ENCODE peak calls at places on chromosomes 4 and X, in ten cellular contexts. K, P, S, J, W, E, Z, B, X and O are unnamed samples.

GRCh38 chr4:1008840-1009646 is 2.4 kb upstream of the FGFRL1 start:
- DNase-seq in Z (no peak), P (peak), S (no peak), B (no peak), K (peak), X (no peak), J (no peak), E (no peak), W (peak), O (no peak)

GRCh38 chrX:151830911-151831310 is 81.8 kb upstream of the MAGEA4 start:
- DNase-seq in K (no peak), Z (no peak), X (no peak), B (no peak), S (no peak), P (no peak), W (no peak), J (no peak), E (no peak), O (no peak)

GRCh38 chr4:121421594-121421993 is 40.8 kb upstream of the QRFPR start:
- DNase-seq in W (no peak), Z (no peak), X (no peak), K (no peak), E (no peak), B (no peak), J (no peak), S (no peak), P (no peak), O (peak)

GRCh38 chrX:20412871-20413486 is 146.3 kb upstream of the RPS6KA3 start:
- DNase-seq in Z (no peak), S (peak), J (no peak), P (peak), B (no peak), W (no peak), E (no peak), K (peak), X (peak), O (no peak)

GRCh38 chrX:150460781-150461180 is 97.7 kb downstream of the MAMLD1 start:
- DNase-seq in W (no peak), S (no peak), J (peak), P (no peak), Z (no peak), K (no peak), B (no peak), X (no peak), E (no peak), O (no peak)

GRCh38 chr4:174579421-174579820 is 57.1 kb upstream of the HPGD start:
- DNase-seq in X (no peak), K (no peak), P (no peak), W (no peak), Z (no peak), J (no peak), B (no peak), E (no peak), S (no peak), O (peak)

GRCh38 chr4:77395481-77395880 is 210.1 kb upstream of the CXCL13 start:
- DNase-seq in K (no peak), B (no peak), P (no peak), E (no peak), X (no peak), W (no peak), J (no peak), S (no peak), Z (no peak), O (no peak)

GRCh38 chr4:138050601-138051000 is 191.5 kb downstream of the SLC7A11 start:
- DNase-seq in P (no peak), J (no peak), S (no peak), K (no peak), X (no peak), E (no peak), Z (no peak), W (no peak), B (no peak), O (no peak)

GRCh38 chr4:151921811-151922210 is 161.0 kb upstream of the GATB start:
- DNase-seq in W (no peak), S (no peak), X (no peak), P (no peak), K (no peak), J (no peak), E (peak), B (no peak), Z (peak), O (no peak)

GRCh38 chr4:41757521-41758156 is 9.1 kb upstream of the PHOX2B start:
- DNase-seq in X (no peak), J (no peak), K (no peak), E (peak), P (no peak), W (no peak), S (no peak), Z (no peak), B (no peak), O (no peak)

GRCh38 chrX:129769467-129770154 is 10.1 kb upstream of the SASH3 start:
- DNase-seq in E (no peak), Z (no peak), W (no peak), S (no peak), J (no peak), K (peak), B (peak), P (peak), X (no peak), O (no peak)

GRCh38 chr4:139560396-139561084 is 4.5 kb upstream of the SETD7 start:
- DNase-seq in W (peak), P (no peak), X (no peak), S (no peak), E (no peak), K (peak), J (no peak), Z (no peak), B (no peak), O (no peak)

GRCh38 chrX:151981129-151981528 is 6.7 kb upstream of the GABRE start:
- DNase-seq in B (no peak), J (no peak), K (no peak), Z (peak), X (no peak), W (no peak), S (no peak), P (peak), E (no peak), O (no peak)

GRCh38 chr4:96874657-96875056 is 1034.8 kb downstream of the PDHA2 start:
- DNase-seq in W (no peak), S (no peak), E (no peak), B (no peak), K (no peak), X (no peak), Z (no peak), P (no peak), J (no peak), O (no peak)

GRCh38 chr4:17272154-17272553 is 239.7 kb downstream of the QDPR start:
- DNase-seq in P (no peak), B (no peak), S (no peak), J (no peak), K (no peak), X (no peak), E (no peak), Z (peak), W (no peak), O (peak)

GRCh38 chr4:168731006-168731636 is 234.3 kb downstream of the PALLD start:
- DNase-seq in B (no peak), E (no peak), W (no peak), X (no peak), P (no peak), K (no peak), J (no peak), S (no peak), Z (peak), O (no peak)

GRCh38 chr4:31968842-31969241 is 1248.7 kb downstream of the PCDH7 start:
- DNase-seq in W (no peak), P (no peak), K (no peak), S (no peak), B (no peak), J (no peak), X (no peak), Z (no peak), E (no peak), O (no peak)

GRCh38 chrX:97211070-97211469 is 327.4 kb downstream of the RPA4 start:
- DNase-seq in P (no peak), J (no peak), E (no peak), K (no peak), W (no peak), B (no peak), X (no peak), Z (peak), S (no peak), O (no peak)

GRCh38 chr4:86014599-86014998 is 345.3 kb downstream of the MAPK10 start:
- DNase-seq in J (no peak), S (no peak), B (no peak), K (no peak), W (no peak), X (no peak), Z (no peak), P (no peak), E (no peak), O (no peak)

GRCh38 chr4:82522472-82522871 is 39.3 kb downstream of the TMEM150C start:
- DNase-seq in B (no peak), X (no peak), S (no peak), P (no peak), W (no peak), K (no peak), J (no peak), E (no peak), Z (no peak), O (no peak)

GRCh38 chr4:75752637-75753036 is 28.3 kb downstream of the USO1 start:
- DNase-seq in K (no peak), J (no peak), W (no peak), B (no peak), X (no peak), S (no peak), Z (no peak), P (no peak), E (no peak), O (no peak)

GRCh38 chr4:6221296-6221850 is 21.0 kb upstream of the JAKMIP1 start:
- DNase-seq in X (no peak), S (no peak), E (no peak), K (no peak), B (no peak), J (peak), P (peak), Z (no peak), W (no peak), O (no peak)

GRCh38 chr4:68877555-68877954 is 61.8 kb downstream of the UGT2B10 start:
- DNase-seq in K (no peak), P (no peak), B (no peak), J (no peak), S (no peak), X (no peak), E (no peak), W (no peak), Z (no peak), O (no peak)

DNA sequence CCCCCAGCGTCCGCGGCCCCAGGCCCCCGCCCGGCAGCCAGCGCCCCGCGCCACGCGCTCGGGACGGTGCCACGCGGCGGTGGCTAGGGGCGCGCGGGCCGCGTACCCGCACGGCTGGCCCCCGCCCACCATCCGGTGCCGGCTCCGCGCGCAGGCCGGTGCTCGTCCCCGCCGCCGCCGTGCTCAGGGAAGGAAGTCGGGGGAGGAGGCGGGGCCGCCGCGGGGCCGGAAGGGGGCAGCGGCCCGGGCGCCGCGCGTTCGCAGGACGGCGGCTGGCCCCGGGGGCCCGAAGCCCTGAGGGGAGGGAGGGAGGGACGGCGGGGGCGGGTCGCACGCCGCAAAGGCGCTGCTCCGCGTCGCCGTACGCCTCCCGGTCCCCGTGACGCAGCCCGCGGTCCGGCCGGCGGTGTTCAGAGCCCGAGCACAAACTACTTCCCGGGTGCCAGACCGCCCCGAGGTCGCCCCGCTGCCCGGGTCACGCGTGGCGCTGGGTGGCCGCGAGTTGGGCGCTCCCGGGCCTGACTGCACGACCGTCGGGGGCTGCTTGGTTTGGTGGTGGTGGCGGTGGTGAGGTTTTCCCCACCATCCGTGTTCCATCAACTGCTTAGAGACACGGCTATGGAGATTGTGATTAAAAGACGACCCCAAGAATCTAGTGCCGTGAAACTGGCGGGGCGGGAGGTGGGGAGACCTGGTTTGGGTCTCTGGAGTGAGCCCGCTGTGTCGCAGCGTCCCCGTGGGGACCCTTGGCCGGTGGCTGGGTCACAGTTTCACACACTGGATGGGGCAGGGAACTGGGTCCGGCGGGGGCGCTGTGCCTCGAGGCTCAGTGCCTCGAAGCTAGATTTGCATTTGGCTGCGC is at the start of gene DCTD:
- DNase-seq in Z (peak), J (peak), W (peak), E (peak), P (peak), K (peak), B (peak), S (peak), X (peak), O (peak)
- TF ChIP-seq POLR2A in Z (peak), J (no peak), W (no peak), E (peak), P (peak), K (no peak), B (peak), S (no peak), X (peak), O (peak)

DNA sequence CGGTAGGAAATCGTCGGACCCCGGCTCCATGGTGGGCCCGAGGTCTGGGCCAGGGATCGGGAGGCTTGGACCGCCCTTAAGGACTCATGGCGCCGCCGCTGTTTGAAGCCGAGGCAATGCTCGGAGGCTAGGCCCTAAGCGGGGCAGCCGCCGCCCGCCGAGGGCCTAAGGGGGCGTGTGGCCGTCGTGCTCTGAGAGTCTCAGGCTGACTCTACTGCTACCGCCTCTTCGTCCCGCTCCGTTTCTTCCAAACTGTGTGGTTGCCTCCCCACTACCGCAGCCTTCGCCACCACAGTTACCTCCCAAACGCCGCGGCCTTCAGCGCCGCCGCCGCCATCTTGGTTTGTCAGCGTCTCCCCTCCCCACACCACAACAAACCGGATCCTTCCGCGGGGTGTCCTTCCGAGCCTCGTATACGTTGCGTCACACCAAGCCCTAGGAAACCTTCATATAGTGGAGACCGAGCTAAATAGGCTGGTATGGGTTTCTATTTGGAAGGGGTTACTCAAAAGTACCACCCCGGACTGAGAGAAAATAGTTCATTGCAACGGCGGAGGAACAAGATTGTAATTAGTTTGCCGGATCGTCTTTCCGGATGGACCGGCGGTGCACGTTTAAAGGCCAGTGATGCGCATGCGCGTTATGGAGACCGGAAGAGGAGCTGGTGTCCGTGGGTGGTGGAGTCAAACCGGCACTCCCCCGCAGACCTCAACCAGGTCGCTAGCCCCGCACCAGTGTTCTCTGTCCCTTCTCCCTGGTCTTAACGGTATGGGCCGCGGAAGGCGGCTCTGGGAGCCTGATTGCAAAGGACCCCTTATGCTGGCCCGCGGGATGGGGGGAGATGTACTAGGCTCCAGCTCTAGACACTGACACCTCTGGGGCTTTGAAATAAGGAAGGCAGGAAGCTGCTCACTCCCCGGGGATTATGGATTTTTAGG is at the start of gene KDM5C:
- DNase-seq in B (peak), K (peak), S (peak), J (peak), E (peak), P (peak), X (peak), Z (peak), W (peak), O (peak)
- TF ChIP-seq POLR2A in B (peak), K (no peak), S (no peak), J (no peak), E (peak), P (peak), X (peak), Z (peak), W (peak), O (peak)

GRCh38 chr4:105179539-105180401 is 33.1 kb downstream of the TET2 start:
- DNase-seq in W (no peak), P (peak), Z (peak), E (no peak), J (no peak), K (no peak), B (no peak), S (no peak), X (no peak), O (peak)
- TF ChIP-seq POLR2A in W (no peak), P (no peak), Z (no peak), E (no peak), J (no peak), K (no peak), B (no peak), S (no peak), X (no peak), O (no peak)

GRCh38 chr4:7309176-7309575 is 116.8 kb downstream of the SORCS2 start:
- DNase-seq in P (no peak), X (no peak), K (no peak), J (no peak), W (no peak), S (no peak), Z (no peak), B (no peak), E (no peak), O (no peak)

GRCh38 chr4:7309636-7310035 is 117.3 kb downstream of the SORCS2 start:
- DNase-seq in E (no peak), Z (no peak), K (no peak), X (no peak), J (no peak), P (no peak), W (no peak), B (no peak), S (no peak), O (no peak)

GRCh38 chr4:7307391-7308099 is 115.2 kb downstream of the SORCS2 start:
- DNase-seq in X (no peak), J (no peak), P (no peak), E (no peak), Z (no peak), K (no peak), W (no peak), S (no peak), B (no peak), O (no peak)

GRCh38 chr4:7312691-7313090 is 120.4 kb downstream of the SORCS2 start:
- DNase-seq in W (no peak), B (no peak), P (no peak), E (no peak), K (no peak), J (no peak), X (no peak), S (no peak), Z (no peak), O (no peak)

DNA sequence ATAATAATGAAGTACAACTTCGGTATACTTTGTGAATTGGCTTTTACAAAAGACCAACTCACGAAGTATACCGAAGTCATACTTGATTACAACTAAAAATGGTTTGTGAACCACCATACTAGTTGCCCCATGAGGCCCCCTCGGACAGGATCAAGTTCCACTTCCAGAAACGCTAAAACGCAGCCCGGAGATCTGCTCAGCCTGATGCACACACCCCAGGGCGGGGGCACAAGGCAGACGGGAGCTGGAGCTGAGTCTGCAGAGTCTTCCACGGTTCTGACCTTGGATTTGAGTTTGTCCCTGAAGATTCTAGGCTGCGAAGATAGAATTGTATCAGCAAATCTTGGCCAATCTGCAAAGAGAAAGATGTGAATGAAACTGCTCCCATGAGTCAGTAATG is 118.1 kb downstream of the SORCS2 start:
- DNase-seq in S (no peak), J (no peak), W (no peak), P (no peak), X (no peak), B (no peak), Z (no peak), E (no peak), K (no peak), O (no peak)
- TF ChIP-seq POLR2A in S (no peak), J (no peak), W (no peak), P (no peak), X (no peak), B (no peak), Z (no peak), E (no peak), K (no peak), O (no peak)

GRCh38 chrX:38803609-38804480 is 2.6 kb downstream of the MID1IP1 start:
- DNase-seq in S (peak), Z (peak), X (peak), E (no peak), W (peak), K (peak), P (peak), B (peak), J (peak), O (peak)
- TF ChIP-seq POLR2A in S (no peak), Z (peak), X (peak), E (peak), W (peak), K (no peak), P (peak), B (peak), J (no peak), O (peak)

GRCh38 chrX:3526749-3527148 is 180.3 kb upstream of the MXRA5 start:
- DNase-seq in P (no peak), J (no peak), W (no peak), E (no peak), B (no peak), S (no peak), K (no peak), Z (peak), X (no peak), O (no peak)

GRCh38 chrX:3527166-3527565 is 180.7 kb upstream of the MXRA5 start:
- DNase-seq in W (no peak), E (no peak), K (no peak), J (no peak), S (no peak), B (no peak), P (no peak), X (no peak), Z (peak), O (no peak)

GRCh38 chrX:3527811-3528210 is 181.4 kb upstream of the MXRA5 start:
- DNase-seq in S (no peak), B (no peak), W (no peak), Z (no peak), E (no peak), X (no peak), K (no peak), P (no peak), J (no peak), O (no peak)

GRCh38 chrX:3532571-3532970 is 180.9 kb downstream of the PRKX start:
- DNase-seq in E (no peak), Z (no peak), K (no peak), S (no peak), P (no peak), J (no peak), X (no peak), W (no peak), B (no peak), O (no peak)
- TF ChIP-seq POLR2A in E (no peak), Z (no peak), K (no peak), S (no peak), P (no peak), J (no peak), X (no peak), W (no peak), B (no peak), O (no peak)